ENCODE peak calls at places on chromosomes 5 and 9, in seven cellular contexts. X, J, Z, V, P, G and H are unnamed samples.

GRCh38 chr5:179143446-179143845 is 83.3 kb downstream of the ZNF354C start:
- DNase-seq in X (peak; percentile 20), J (peak; percentile 36), Z (no peak), V (peak; percentile 67), P (no peak), G (peak; percentile 32), H (no peak)

GRCh38 chr5:160520609-160521391 is 99.1 kb downstream of the PTTG1 start:
- DNase-seq in X (no peak), J (no peak), Z (no peak), V (no peak), P (no peak), G (no peak), H (no peak)

GRCh38 chr9:127283917-127284316 is 19.3 kb downstream of the GARNL3 start:
- DNase-seq in X (no peak), J (no peak), Z (no peak), V (no peak), P (no peak), G (no peak), H (peak; percentile 68)

GRCh38 chr9:121744002-121744686 is 92.7 kb downstream of the DAB2IP start:
- DNase-seq in X (peak; percentile 54), J (no peak), Z (peak; percentile 68), V (no peak), P (no peak), G (peak; percentile 74), H (peak; percentile 86)

GRCh38 chr9:25917593-25918426 is 239.6 kb upstream of the TUSC1 start:
- DNase-seq in X (no peak), J (no peak), Z (no peak), V (no peak), P (no peak), G (no peak), H (no peak)

GRCh38 chr5:156391139-156391538 is 64.2 kb downstream of the SGCD start:
- DNase-seq in X (no peak), J (no peak), Z (no peak), V (no peak), P (no peak), G (peak; percentile 51), H (no peak)

GRCh38 chr5:147973086-147973485 is 66.7 kb upstream of the C5orf46 start:
- DNase-seq in X (no peak), J (no peak), Z (no peak), V (no peak), P (no peak), G (no peak), H (no peak)

GRCh38 chr5:111997308-111998159 is 240.5 kb upstream of the NREP start:
- DNase-seq in X (no peak), J (peak; percentile 13), Z (no peak), V (no peak), P (no peak), G (no peak), H (no peak)

GRCh38 chr5:159061186-159061796 is 38.4 kb downstream of the EBF1 start:
- DNase-seq in X (peak; percentile 9), J (no peak), Z (peak; percentile 41), V (no peak), P (no peak), G (no peak), H (no peak)

GRCh38 chr5:140240987-140241706 is 61.8 kb downstream of the PFDN1 start:
- DNase-seq in X (peak; percentile 45), J (peak; percentile 69), Z (peak; percentile 85), V (no peak), P (no peak), G (peak; percentile 79), H (no peak)

GRCh38 chr5:92409131-92409530 is 1026.0 kb upstream of the ARRDC3 start:
- DNase-seq in X (no peak), J (no peak), Z (no peak), V (no peak), P (no peak), G (no peak), H (no peak)

GRCh38 chr9:94875300-94876063 is 149.0 kb downstream of the AOPEP start:
- DNase-seq in X (no peak), J (no peak), Z (no peak), V (no peak), P (peak; percentile 52), G (no peak), H (no peak)

GRCh38 chr5:155475318-155475717 is 461.8 kb downstream of the KIF4B start:
- DNase-seq in X (no peak), J (no peak), Z (no peak), V (no peak), P (no peak), G (no peak), H (no peak)

GRCh38 chr9:35423499-35423898 is 66.4 kb upstream of the RUSC2 start:
- DNase-seq in X (no peak), J (no peak), Z (no peak), V (no peak), P (no peak), G (peak; percentile 97), H (no peak)

GRCh38 chr9:8114826-8115225 is 315.2 kb upstream of the DMAC1 start:
- DNase-seq in X (no peak), J (no peak), Z (no peak), V (no peak), P (no peak), G (no peak), H (no peak)

GRCh38 chr5:14444161-14444560 is 137.4 kb upstream of the OTULINL start:
- DNase-seq in X (no peak), J (no peak), Z (no peak), V (no peak), P (no peak), G (no peak), H (no peak)

GRCh38 chr5:148261221-148261620 is 7.4 kb upstream of the SPINK13 start:
- DNase-seq in X (no peak), J (no peak), Z (no peak), V (no peak), P (no peak), G (no peak), H (no peak)

GRCh38 chr5:95620870-95621838 is 1.3 kb downstream of the GPR150 start:
- DNase-seq in X (no peak), J (no peak), Z (peak; percentile 80), V (no peak), P (no peak), G (no peak), H (no peak)

GRCh38 chr9:91795500-91796241 is 154.4 kb downstream of the ROR2 start:
- DNase-seq in X (no peak), J (peak; percentile 71), Z (no peak), V (no peak), P (no peak), G (no peak), H (no peak)

GRCh38 chr5:42854795-42855194 is 43.1 kb upstream of the SELENOP start:
- DNase-seq in X (no peak), J (no peak), Z (no peak), V (no peak), P (no peak), G (peak; percentile 77), H (no peak)

GRCh38 chr5:117107859-117108258 is 533.2 kb upstream of the SEMA6A start:
- DNase-seq in X (no peak), J (no peak), Z (no peak), V (no peak), P (no peak), G (no peak), H (no peak)

GRCh38 chr5:37668524-37669047 is 171.3 kb downstream of the GDNF start:
- DNase-seq in X (peak; percentile 43), J (peak; percentile 86), Z (no peak), V (no peak), P (no peak), G (peak; percentile 90), H (peak; percentile 85)

GRCh38 chr5:98631311-98632054 is 142.0 kb upstream of the RGMB start:
- DNase-seq in X (no peak), J (no peak), Z (no peak), V (no peak), P (no peak), G (no peak), H (no peak)

DNA sequence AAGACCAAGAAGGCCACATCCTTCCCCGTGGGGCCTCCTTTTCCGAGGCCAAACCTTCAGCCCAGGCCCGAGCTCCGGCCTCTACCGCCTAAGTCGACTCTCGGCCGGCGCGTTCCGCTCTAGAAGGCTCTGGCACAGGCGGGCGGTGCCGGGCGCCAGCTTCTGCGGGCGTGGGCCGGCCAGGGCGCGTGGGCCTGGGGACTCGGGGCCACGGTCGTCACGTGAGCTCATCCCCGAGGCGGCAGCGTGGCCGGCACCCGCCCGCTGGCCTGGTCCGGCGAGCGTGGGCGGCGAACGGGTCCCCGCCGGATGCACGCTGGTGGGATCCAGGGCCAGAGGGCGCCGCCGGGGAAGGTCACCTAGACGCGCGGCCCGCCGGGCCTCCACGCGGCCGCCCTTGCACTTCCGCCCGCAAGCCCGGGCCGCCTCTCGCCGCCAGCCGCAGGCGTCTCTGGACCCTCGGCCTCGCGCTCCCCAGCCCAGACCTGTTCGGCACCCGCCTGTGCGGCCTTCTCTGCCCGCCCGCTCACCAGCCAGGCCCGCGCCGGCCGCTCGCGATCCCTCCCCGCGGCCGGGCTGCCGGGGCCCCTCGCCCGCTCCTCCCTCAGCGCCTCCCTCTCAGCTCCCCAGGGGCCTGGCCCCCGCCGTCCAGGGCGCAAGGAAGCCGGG is 684 bp downstream of the VDAC1 start:
- DNase-seq in X (peak; percentile 91), J (no peak), Z (peak; percentile 82), V (no peak), P (no peak), G (no peak), H (no peak)
- TF ChIP-seq JUND in X (no peak), J (no peak), Z (no peak), V (no peak), P (no peak), G (no peak), H (no peak)

GRCh38 chr9:5876711-5877110 is 14.0 kb upstream of the MLANA start:
- DNase-seq in X (peak; percentile 23), J (no peak), Z (no peak), V (no peak), P (no peak), G (no peak), H (no peak)
- TF ChIP-seq JUND in X (no peak), J (no peak), Z (no peak), V (no peak), P (no peak), G (no peak), H (no peak)

DNA sequence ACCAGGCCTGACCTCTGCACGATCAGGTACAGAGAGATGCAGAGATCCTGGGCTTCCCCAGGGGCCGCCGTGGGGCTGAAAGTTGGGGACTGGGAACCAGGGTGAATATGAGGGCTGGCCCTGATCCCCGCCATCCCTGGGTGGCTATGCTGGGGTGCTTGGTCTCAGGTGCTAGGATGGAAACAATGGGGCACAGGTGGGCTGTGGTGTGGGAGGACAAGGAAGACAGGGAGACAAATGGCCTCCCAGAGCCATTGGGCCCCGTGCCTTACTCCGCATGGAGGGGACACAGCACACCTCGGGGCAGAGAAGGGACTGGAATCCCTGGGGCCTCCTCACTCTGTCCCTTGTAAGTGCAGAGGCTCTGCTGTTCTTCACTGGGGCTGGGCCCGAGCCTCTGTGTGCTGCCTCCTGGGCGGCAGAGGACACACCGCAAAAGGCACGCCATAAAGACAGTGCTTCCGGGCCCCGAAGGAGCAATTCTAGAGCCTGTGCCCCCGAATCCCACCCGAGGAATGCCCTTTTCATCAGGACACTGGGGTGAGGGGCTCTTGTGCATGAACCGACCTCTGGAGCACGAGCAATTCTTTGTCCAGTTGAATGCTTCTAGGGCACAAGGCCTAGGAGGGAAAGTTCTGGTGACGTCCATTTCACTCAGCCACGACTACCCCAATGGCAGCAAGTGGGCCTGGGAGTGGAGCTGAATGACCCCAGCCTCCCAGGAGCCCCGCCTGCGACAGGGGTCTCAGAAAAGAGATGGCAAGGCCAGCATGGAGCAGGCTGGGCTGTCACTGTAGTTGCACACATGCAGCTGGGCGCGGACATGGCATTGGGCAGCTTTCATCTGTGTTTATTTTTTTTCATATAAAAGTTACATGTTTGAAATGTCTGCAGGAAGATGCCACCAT is 30.9 kb downstream of the PRRT1B start:
- DNase-seq in X (no peak), J (no peak), Z (no peak), V (no peak), P (no peak), G (no peak), H (no peak)
- TF ChIP-seq JUND in X (no peak), J (no peak), Z (no peak), V (no peak), P (no peak), G (no peak), H (no peak)

GRCh38 chr5:17882760-17883488 is 248.7 kb downstream of the TAF11L14 start:
- DNase-seq in X (no peak), J (no peak), Z (no peak), V (peak; percentile 13), P (no peak), G (no peak), H (no peak)
- TF ChIP-seq JUND in X (no peak), J (no peak), Z (no peak), V (no peak), P (no peak), G (no peak), H (no peak)